ENCODE peak calls at places on chromosomes 6 and 20, in seven cellular contexts. O is CD4-positive, alpha-beta memory T cell; F is SJSA1; X is cardiac muscle cell; C is mucosa of descending colon; I is uterus; V is CD8-positive, alpha-beta T cell. D is an unnamed sample.

GRCh38 chr6:14108571-14109410 is 8.8 kb upstream of the CD83 start:
- DNase-seq in O (peak; percentile 20), F (no peak), X (no peak), C (peak; percentile 35), I (no peak), V (no peak), D (peak; percentile 21)

GRCh38 chr6:126797981-126798380 is 320.5 kb upstream of the RSPO3 start:
- DNase-seq in O (no peak), F (no peak), X (no peak), C (no peak), I (no peak), V (no peak), D (no peak)

GRCh38 chr20:40582531-40582930 is 106.5 kb downstream of the MAFB start:
- DNase-seq in O (no peak), F (no peak), X (no peak), C (peak; percentile 52), I (no peak), V (no peak), D (no peak)

GRCh38 chr20:2652724-2653510 is 485 bp downstream of the NOP56 start:
- DNase-seq in O (no peak), F (no peak), X (peak; percentile 55), C (peak; percentile 54), I (no peak), V (peak; percentile 27), D (no peak)

GRCh38 chr6:115910147-115910546 is 150.5 kb downstream of the FRK start:
- DNase-seq in O (no peak), F (no peak), X (no peak), C (no peak), I (no peak), V (no peak), D (no peak)

GRCh38 chr6:161216616-161217205 is 57.1 kb downstream of the AGPAT4 start:
- DNase-seq in O (no peak), F (no peak), X (no peak), C (no peak), I (no peak), V (no peak), D (no peak)

GRCh38 chr6:84763397-84764331 is 734 bp downstream of the TBX18 start:
- DNase-seq in O (no peak), F (peak; percentile 94), X (peak; percentile 58), C (no peak), I (peak; percentile 39), V (no peak), D (no peak)

GRCh38 chr6:87151471-87151785 is 3.9 kb upstream of the ZNF292 start:
- DNase-seq in O (no peak), F (no peak), X (no peak), C (no peak), I (no peak), V (no peak), D (no peak)

GRCh38 chr6:22003219-22003779 is 293.5 kb downstream of the PRL start:
- DNase-seq in O (no peak), F (no peak), X (no peak), C (no peak), I (no peak), V (no peak), D (no peak)

GRCh38 chr20:38726849-38727601 is 2.7 kb downstream of the SLC32A1 start:
- DNase-seq in O (no peak), F (no peak), X (peak; percentile 88), C (peak; percentile 26), I (no peak), V (no peak), D (peak; percentile 26)

GRCh38 chr6:14944593-14944992 is 301.3 kb upstream of the JARID2 start:
- DNase-seq in O (no peak), F (no peak), X (no peak), C (no peak), I (no peak), V (no peak), D (no peak)

GRCh38 chr6:6586671-6587526 is 1.6 kb upstream of the LY86 start:
- DNase-seq in O (no peak), F (no peak), X (no peak), C (no peak), I (no peak), V (no peak), D (no peak)

GRCh38 chr20:41359541-41360011 is 7.0 kb downstream of the EMILIN3 start:
- DNase-seq in O (no peak), F (no peak), X (no peak), C (no peak), I (no peak), V (no peak), D (no peak)

GRCh38 chr6:15386110-15386755 is 140.4 kb downstream of the JARID2 start:
- DNase-seq in O (no peak), F (no peak), X (no peak), C (no peak), I (no peak), V (no peak), D (no peak)

GRCh38 chr6:166903500-166903899 is 52.9 kb downstream of the RNASET2 start:
- DNase-seq in O (no peak), F (no peak), X (no peak), C (no peak), I (no peak), V (no peak), D (no peak)

GRCh38 chr20:34269996-34270627 is 28.9 kb downstream of the ASIP start:
- DNase-seq in O (no peak), F (peak; percentile 44), X (no peak), C (no peak), I (peak; percentile 22), V (no peak), D (no peak)

GRCh38 chr6:106614131-106614530 is 15.2 kb downstream of the RTN4IP1 start:
- DNase-seq in O (no peak), F (no peak), X (no peak), C (no peak), I (no peak), V (no peak), D (no peak)

GRCh38 chr6:2810092-2810671 is 31.5 kb downstream of the SERPINB1 start:
- DNase-seq in O (no peak), F (no peak), X (no peak), C (peak; percentile 48), I (no peak), V (no peak), D (no peak)

GRCh38 chr6:159972506-159973268 is 3.8 kb downstream of the IGF2R start:
- DNase-seq in O (no peak), F (no peak), X (peak; percentile 42), C (no peak), I (no peak), V (no peak), D (no peak)

GRCh38 chr6:159973951-159974350 is 5.1 kb downstream of the IGF2R start:
- DNase-seq in O (no peak), F (no peak), X (peak; percentile 23), C (no peak), I (no peak), V (no peak), D (no peak)

GRCh38 chr6:159974932-159975331 is 6.0 kb downstream of the IGF2R start:
- DNase-seq in O (no peak), F (no peak), X (no peak), C (no peak), I (no peak), V (no peak), D (no peak)

GRCh38 chr6:159971341-159972178 is 2.7 kb downstream of the IGF2R start:
- DNase-seq in O (no peak), F (no peak), X (no peak), C (no peak), I (no peak), V (no peak), D (no peak)

GRCh38 chr6:159973406-159973805 is 4.5 kb downstream of the IGF2R start:
- DNase-seq in O (no peak), F (no peak), X (no peak), C (no peak), I (no peak), V (no peak), D (no peak)
- H3K4me1 ChIP-seq in O (peaks cover 84% of the 10 kb centered on the region), F (peaks cover 18% of the 10 kb centered on the region), X (peaks cover 50% of the 10 kb centered on the region), C (peaks cover 39% of the 10 kb centered on the region), I (peaks cover 23% of the 10 kb centered on the region), V (peaks cover 68% of the 10 kb centered on the region), D (peaks cover 71% of the 10 kb centered on the region)

DNA sequence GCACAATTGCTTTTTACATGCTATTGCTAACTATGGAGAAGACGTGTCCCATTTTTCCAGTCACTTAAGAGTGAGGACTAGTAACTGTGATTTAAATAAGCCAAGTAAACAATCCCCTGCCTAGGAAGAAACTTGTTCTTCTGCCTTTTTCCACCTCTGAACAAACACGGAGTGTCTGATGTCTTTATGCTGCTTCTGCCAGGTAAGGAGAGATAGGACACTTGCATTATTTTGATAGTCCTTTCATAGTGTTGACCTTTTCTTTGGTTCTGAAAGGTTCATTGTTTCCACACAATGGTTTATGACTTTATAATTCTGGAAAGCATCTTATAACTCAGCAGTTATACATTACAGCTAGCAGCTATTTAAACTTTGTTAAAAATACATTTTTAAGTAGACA is 8.4 kb downstream of the LRP11 start:
- DNase-seq in O (no peak), F (no peak), X (no peak), C (no peak), I (no peak), V (no peak), D (no peak)
- H3K4me3 ChIP-seq in O (no peak overlapping the region), F (peak overlapping the region; percentile 28), X (no peak overlapping the region), C (no peak overlapping the region), I (no peak overlapping the region), V (no peak overlapping the region), D (no peak overlapping the region)

DNA sequence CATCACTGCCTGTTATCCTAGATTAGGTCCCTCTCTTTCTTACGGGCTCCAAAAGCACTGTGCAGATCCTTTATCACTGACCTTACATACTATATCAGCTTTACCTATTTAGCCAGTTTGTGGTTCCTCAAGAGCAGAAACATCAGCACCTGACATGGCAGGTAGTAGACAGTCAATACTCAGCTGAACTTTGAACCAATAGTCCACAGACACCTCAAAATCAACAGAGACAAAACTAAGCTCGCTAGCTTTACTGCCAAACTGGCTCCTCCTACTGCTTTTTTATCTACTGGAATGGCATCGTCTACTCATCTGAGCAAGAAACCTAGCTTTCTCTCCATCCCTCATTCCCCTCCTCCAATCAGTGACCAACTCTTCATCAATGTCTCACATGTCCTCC is 5.6 kb downstream of the IL17A start:
- DNase-seq in O (no peak), F (no peak), X (no peak), C (no peak), I (no peak), V (no peak), D (no peak)
- H3K4me1 ChIP-seq in O (no peaks in the 10 kb centered on the region), F (no peaks in the 10 kb centered on the region), X (no peaks in the 10 kb centered on the region), C (no peaks in the 10 kb centered on the region), I (no peaks in the 10 kb centered on the region), V (no peaks in the 10 kb centered on the region), D (no peaks in the 10 kb centered on the region)

DNA sequence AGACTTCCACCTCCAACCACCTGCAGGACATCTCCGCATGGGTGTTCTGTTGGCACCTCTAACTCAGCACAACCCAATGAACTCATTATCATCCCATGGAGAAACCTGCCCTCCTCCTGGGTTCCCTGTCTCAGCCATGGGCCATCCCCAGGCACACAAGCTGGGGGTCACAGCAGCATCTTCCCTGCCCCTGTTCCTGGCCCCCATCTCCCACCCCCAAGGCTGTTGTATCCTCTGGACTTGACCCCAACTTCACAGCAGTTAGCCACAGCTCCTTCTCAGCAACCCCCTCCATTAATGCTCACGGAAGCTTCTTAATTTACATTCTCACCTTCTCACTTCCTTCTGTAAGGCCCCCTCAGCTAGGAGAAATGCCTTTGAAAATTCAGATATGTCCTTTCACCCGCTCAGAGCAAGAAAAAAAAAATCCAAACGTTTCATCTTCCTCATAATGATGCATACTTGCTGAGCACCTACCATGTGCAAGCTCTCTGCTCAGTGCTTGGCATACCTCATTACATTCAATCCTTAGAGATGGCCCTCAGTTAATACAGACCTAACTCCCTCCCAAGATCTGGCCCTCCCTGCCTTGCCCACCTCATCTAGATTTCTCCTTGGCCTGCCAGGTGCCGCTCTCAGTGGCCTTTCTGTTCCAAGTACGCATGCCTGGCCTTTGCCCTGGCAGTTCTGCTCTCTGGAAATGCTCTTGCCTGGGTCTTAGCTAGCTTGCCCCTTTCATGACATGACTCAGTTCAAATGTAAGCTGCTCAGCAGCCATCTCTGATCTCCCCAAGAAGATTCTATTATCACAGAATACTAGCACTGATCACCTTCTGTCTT is 2.5 kb upstream of the NELFCD start:
- DNase-seq in O (no peak), F (no peak), X (no peak), C (no peak), I (no peak), V (no peak), D (no peak)
- H3K4me3 ChIP-seq in O (no peak overlapping the region), F (no peak overlapping the region), X (no peak overlapping the region), C (no peak overlapping the region), I (no peak overlapping the region), V (no peak overlapping the region), D (no peak overlapping the region)